ENCODE peak calls at places on chromosomes 2 and 18, in nine cellular contexts. A is stimulated activated CD8-positive, alpha-beta memory T cell treated with anti-CD3 and anti-CD28 coated beads, Interleukin-2, amount 100 ng/mL, for 48 hours; C is HuH-7; S is cardiac muscle cell; X is activated B cell treated with CpG ODN at 0.5 μM for 24 hours; Y is tibial nerve; E is BJ; J is astrocyte of the spinal cord; U is coronary artery. P is an unnamed sample.

GRCh38 chr2:236177604-236177966 is 9.4 kb upstream of the GBX2 start:
- DNase-seq in A (no peak), C (peak), S (peak), X (no peak), Y (no peak), E (no peak), J (no peak), U (peak), P (no peak)

GRCh38 chr2:120466704-120467054 is 120.7 kb downstream of the INHBB start:
- DNase-seq in A (no peak), C (no peak), S (no peak), X (no peak), Y (no peak), E (no peak), J (no peak), U (no peak), P (no peak)

GRCh38 chr2:27263287-27264252 is 723 bp upstream of the SLC30A3 start:
- DNase-seq in A (no peak), C (peak), S (no peak), X (no peak), Y (no peak), E (no peak), J (no peak), U (no peak), P (no peak)

GRCh38 chr2:2879776-2880175 is 497.8 kb downstream of the EIPR1 start:
- DNase-seq in A (no peak), C (no peak), S (no peak), X (no peak), Y (no peak), E (no peak), J (no peak), U (peak), P (no peak)

GRCh38 chr18:35267809-35268208 is 22.2 kb downstream of the ZSCAN30 start:
- DNase-seq in A (no peak), C (no peak), S (no peak), X (no peak), Y (no peak), E (no peak), J (no peak), U (no peak), P (no peak)

GRCh38 chr2:216508229-216508628 is 9.6 kb downstream of the RPL37A start:
- DNase-seq in A (no peak), C (no peak), S (no peak), X (no peak), Y (no peak), E (no peak), J (no peak), U (no peak), P (no peak)

GRCh38 chr2:177641321-177641720 is 248.7 kb downstream of the AGPS start:
- DNase-seq in A (no peak), C (no peak), S (no peak), X (no peak), Y (no peak), E (no peak), J (no peak), U (no peak), P (no peak)

GRCh38 chr2:1974391-1974790 is 230.1 kb upstream of the PXDN start:
- DNase-seq in A (no peak), C (no peak), S (peak), X (no peak), Y (no peak), E (peak), J (peak), U (no peak), P (no peak)

GRCh38 chr18:23138470-23138869 is 3.2 kb downstream of the CABLES1 start:
- DNase-seq in A (no peak), C (no peak), S (no peak), X (no peak), Y (no peak), E (no peak), J (no peak), U (no peak), P (no peak)

GRCh38 chr18:79902640-79903039 is 48.8 kb downstream of the SLC66A2 start:
- DNase-seq in A (no peak), C (no peak), S (no peak), X (no peak), Y (no peak), E (no peak), J (no peak), U (no peak), P (peak)

GRCh38 chr2:200471324-200471848 is 38.5 kb downstream of the KCTD18 start:
- DNase-seq in A (peak), C (peak), S (peak), X (no peak), Y (no peak), E (no peak), J (no peak), U (no peak), P (no peak)

GRCh38 chr2:70569559-70569958 is 15.9 kb upstream of the TGFA start:
- DNase-seq in A (no peak), C (no peak), S (no peak), X (no peak), Y (no peak), E (no peak), J (no peak), U (no peak), P (no peak)

GRCh38 chr2:129502781-129503180 is 476.7 kb upstream of the RAB6C start:
- DNase-seq in A (no peak), C (no peak), S (peak), X (no peak), Y (no peak), E (no peak), J (peak), U (no peak), P (no peak)

GRCh38 chr18:6022840-6023239 is 127.5 kb upstream of the TMEM200C start:
- DNase-seq in A (no peak), C (no peak), S (peak), X (no peak), Y (no peak), E (no peak), J (peak), U (no peak), P (no peak)

GRCh38 chr2:130390460-130391057 is 34.7 kb downstream of the PTPN18 start:
- DNase-seq in A (no peak), C (no peak), S (no peak), X (no peak), Y (no peak), E (no peak), J (no peak), U (no peak), P (peak)

GRCh38 chr2:207296265-207296948 is 130.7 kb upstream of the KLF7 start:
- DNase-seq in A (no peak), C (no peak), S (no peak), X (no peak), Y (no peak), E (no peak), J (no peak), U (no peak), P (no peak)

GRCh38 chr2:225120175-225120574 is 77.9 kb upstream of the DOCK10 start:
- DNase-seq in A (no peak), C (no peak), S (no peak), X (no peak), Y (no peak), E (no peak), J (peak), U (no peak), P (no peak)

GRCh38 chr2:131410173-131410572 is 46.2 kb upstream of the RAB6D start:
- DNase-seq in A (no peak), C (no peak), S (no peak), X (no peak), Y (no peak), E (no peak), J (no peak), U (no peak), P (no peak)

GRCh38 chr18:12911025-12911927 is 27.2 kb upstream of the PTPN2 start:
- DNase-seq in A (peak), C (no peak), S (peak), X (peak), Y (no peak), E (no peak), J (peak), U (no peak), P (no peak)

GRCh38 chr2:38498039-38498438 is 104.7 kb downstream of the HNRNPLL start:
- DNase-seq in A (no peak), C (no peak), S (no peak), X (peak), Y (no peak), E (no peak), J (no peak), U (no peak), P (no peak)

GRCh38 chr18:21955757-21956652 is 213.4 kb upstream of the GATA6 start:
- DNase-seq in A (peak), C (peak), S (peak), X (peak), Y (peak), E (no peak), J (peak), U (no peak), P (peak)

P was measured in suprapubic skin.